ENCODE peak calls at places on chromosome 18, in five cellular contexts. One of them, this sample, is unnamed.
A peak's percentile ranks its signal among the peaks of the same experiment; 100 is the strongest.

GRCh38 chr18:55406374-55407045 is 181.5 kb downstream of the TCF4 start:
- DNase-seq in lower lobe of right lung: no peak
- DNase-seq in SJSA1: no peak
- DNase-seq in H1: no peak
- DNase-seq in MM.1S: no peak
- DNase-seq in this sample: no peak

GRCh38 chr18:11956371-11957308 is 24.7 kb upstream of the IMPA2 start:
- DNase-seq in lower lobe of right lung: no peak
- DNase-seq in SJSA1: no peak
- DNase-seq in H1: no peak
- DNase-seq in MM.1S: no peak
- DNase-seq in this sample: no peak

GRCh38 chr18:40485318-40485717 is 1469.7 kb upstream of the PIK3C3 start:
- DNase-seq in lower lobe of right lung: no peak
- DNase-seq in SJSA1: no peak
- DNase-seq in H1: no peak
- DNase-seq in MM.1S: no peak
- DNase-seq in this sample: no peak

GRCh38 chr18:63079114-63079513 is 240.5 kb downstream of the BCL2 start:
- DNase-seq in lower lobe of right lung: no peak
- DNase-seq in SJSA1: no peak
- DNase-seq in H1: no peak
- DNase-seq in MM.1S: peak; percentile 81
- DNase-seq in this sample: no peak

GRCh38 chr18:46338213-46338612 is 234.0 kb downstream of the HAUS1 start:
- DNase-seq in lower lobe of right lung: no peak
- DNase-seq in SJSA1: no peak
- DNase-seq in H1: no peak
- DNase-seq in MM.1S: no peak
- DNase-seq in this sample: no peak

GRCh38 chr18:73750052-73750451 is 397.6 kb downstream of the FBXO15 start:
- DNase-seq in lower lobe of right lung: no peak
- DNase-seq in SJSA1: no peak
- DNase-seq in H1: no peak
- DNase-seq in MM.1S: no peak
- DNase-seq in this sample: no peak

GRCh38 chr18:12394428-12394827 is 13.3 kb upstream of the PRELID3A start:
- DNase-seq in lower lobe of right lung: no peak
- DNase-seq in SJSA1: no peak
- DNase-seq in H1: peak; percentile 78
- DNase-seq in MM.1S: no peak
- DNase-seq in this sample: no peak

GRCh38 chr18:45621068-45621511 is 5.8 kb downstream of the SLC14A2 start:
- DNase-seq in lower lobe of right lung: no peak
- DNase-seq in SJSA1: peak; percentile 56
- DNase-seq in H1: peak; percentile 56
- DNase-seq in MM.1S: peak; percentile 35
- DNase-seq in this sample: no peak

GRCh38 chr18:13163167-13163927 is 55.2 kb upstream of the LDLRAD4 start:
- DNase-seq in lower lobe of right lung: no peak
- DNase-seq in SJSA1: no peak
- DNase-seq in H1: no peak
- DNase-seq in MM.1S: no peak
- DNase-seq in this sample: no peak

GRCh38 chr18:23972416-23972815 is 42.1 kb upstream of the TTC39C start:
- DNase-seq in lower lobe of right lung: no peak
- DNase-seq in SJSA1: no peak
- DNase-seq in H1: no peak
- DNase-seq in MM.1S: no peak
- DNase-seq in this sample: no peak

GRCh38 chr18:23981369-23981768 is 33.2 kb upstream of the TTC39C start:
- DNase-seq in lower lobe of right lung: no peak
- DNase-seq in SJSA1: no peak
- DNase-seq in H1: no peak
- DNase-seq in MM.1S: no peak
- DNase-seq in this sample: no peak

GRCh38 chr18:23977103-23977502 is 37.5 kb upstream of the TTC39C start:
- DNase-seq in lower lobe of right lung: no peak
- DNase-seq in SJSA1: no peak
- DNase-seq in H1: no peak
- DNase-seq in MM.1S: no peak
- DNase-seq in this sample: no peak

GRCh38 chr18:23982154-23983071 is 32.1 kb upstream of the TTC39C start:
- DNase-seq in lower lobe of right lung: no peak
- DNase-seq in SJSA1: peak; percentile 71
- DNase-seq in H1: no peak
- DNase-seq in MM.1S: no peak
- DNase-seq in this sample: peak; percentile 87

DNA sequence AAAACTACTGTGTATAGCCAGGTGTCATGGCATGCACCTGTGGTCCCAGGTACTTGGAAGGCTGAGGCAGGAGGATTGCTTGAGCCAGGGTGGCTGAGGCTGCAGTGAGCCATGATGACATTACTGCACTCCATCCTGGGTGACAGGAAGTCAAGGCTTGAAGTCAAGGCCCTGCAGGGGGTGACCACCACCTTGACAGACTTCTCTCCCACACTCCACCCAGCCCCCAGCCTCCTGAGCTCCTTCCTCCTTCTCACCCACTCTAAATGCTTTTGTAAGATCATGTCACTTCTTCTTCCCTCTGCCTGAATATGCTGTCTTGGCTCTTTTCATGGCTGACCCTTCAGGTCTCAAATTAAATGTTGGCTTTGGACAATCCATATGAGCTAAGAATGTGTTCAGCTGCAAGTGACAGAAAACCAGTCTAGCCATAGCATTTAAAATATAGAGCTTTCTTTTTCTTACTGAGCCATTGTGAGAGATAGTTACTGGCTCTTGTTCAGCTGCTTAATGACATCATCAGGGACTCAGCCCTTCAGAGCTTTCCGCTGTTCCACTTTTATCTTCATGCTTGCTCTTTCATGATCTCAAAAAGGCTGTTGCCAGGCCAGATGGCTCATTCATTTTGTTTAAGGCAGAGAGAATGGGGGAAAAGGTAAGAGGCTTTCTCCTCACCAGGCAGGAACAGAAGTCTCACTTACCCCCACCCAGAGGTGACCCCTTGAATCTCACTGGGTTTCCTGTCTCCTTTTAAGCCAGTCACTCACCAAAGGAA is 36.7 kb upstream of the TTC39C start:
- DNase-seq in lower lobe of right lung: no peak
- DNase-seq in SJSA1: no peak
- DNase-seq in H1: no peak
- DNase-seq in MM.1S: no peak
- DNase-seq in this sample: no peak
- H3K27ac ChIP-seq in lower lobe of right lung: no peak overlapping the region
- H3K27ac ChIP-seq in SJSA1: no peak overlapping the region
- H3K27ac ChIP-seq in H1: no peak overlapping the region
- H3K27ac ChIP-seq in MM.1S: no peak overlapping the region
- H3K27ac ChIP-seq in this sample: no peak overlapping the region

GRCh38 chr18:49017813-49018552 is 67.2 kb upstream of the SMAD7 start:
- DNase-seq in lower lobe of right lung: peak; percentile 32
- DNase-seq in SJSA1: peak; percentile 38
- DNase-seq in H1: peak; percentile 39
- DNase-seq in MM.1S: no peak
- DNase-seq in this sample: peak; percentile 65

GRCh38 chr18:49019446-49020045 is 68.8 kb upstream of the SMAD7 start:
- DNase-seq in lower lobe of right lung: no peak
- DNase-seq in SJSA1: no peak
- DNase-seq in H1: no peak
- DNase-seq in MM.1S: no peak
- DNase-seq in this sample: no peak

GRCh38 chr18:49020129-49020528 is 69.4 kb upstream of the SMAD7 start:
- DNase-seq in lower lobe of right lung: no peak
- DNase-seq in SJSA1: peak; percentile 40
- DNase-seq in H1: peak; percentile 44
- DNase-seq in MM.1S: no peak
- DNase-seq in this sample: no peak

GRCh38 chr18:49018961-49019445 is 68.2 kb upstream of the SMAD7 start:
- DNase-seq in lower lobe of right lung: no peak
- DNase-seq in SJSA1: peak; percentile 39
- DNase-seq in H1: peak; percentile 44
- DNase-seq in MM.1S: no peak
- DNase-seq in this sample: no peak

GRCh38 chr18:49018553-49018943 is 67.8 kb upstream of the SMAD7 start:
- DNase-seq in lower lobe of right lung: no peak
- DNase-seq in SJSA1: peak; percentile 38
- DNase-seq in H1: no peak
- DNase-seq in MM.1S: no peak
- DNase-seq in this sample: no peak
- H3K27me3 ChIP-seq in lower lobe of right lung: no peaks in the 10 kb centered on the region
- H3K27me3 ChIP-seq in SJSA1: no peaks in the 10 kb centered on the region
- H3K27me3 ChIP-seq in H1: no peaks in the 10 kb centered on the region
- H3K27me3 ChIP-seq in MM.1S: no peaks in the 10 kb centered on the region
- H3K27me3 ChIP-seq in this sample: no peaks in the 10 kb centered on the region

GRCh38 chr18:70338890-70339289 is 50.0 kb downstream of the SOCS6 start:
- DNase-seq in lower lobe of right lung: no peak
- DNase-seq in SJSA1: no peak
- DNase-seq in H1: no peak
- DNase-seq in MM.1S: no peak
- DNase-seq in this sample: no peak

GRCh38 chr18:70339915-70340314 is 51.1 kb downstream of the SOCS6 start:
- DNase-seq in lower lobe of right lung: no peak
- DNase-seq in SJSA1: no peak
- DNase-seq in H1: no peak
- DNase-seq in MM.1S: no peak
- DNase-seq in this sample: no peak

GRCh38 chr18:70335892-70336726 is 47.3 kb downstream of the SOCS6 start:
- DNase-seq in lower lobe of right lung: no peak
- DNase-seq in SJSA1: no peak
- DNase-seq in H1: no peak
- DNase-seq in MM.1S: no peak
- DNase-seq in this sample: no peak

GRCh38 chr18:70334728-70335329 is 46.0 kb downstream of the SOCS6 start:
- DNase-seq in lower lobe of right lung: no peak
- DNase-seq in SJSA1: no peak
- DNase-seq in H1: no peak
- DNase-seq in MM.1S: no peak
- DNase-seq in this sample: no peak

DNA sequence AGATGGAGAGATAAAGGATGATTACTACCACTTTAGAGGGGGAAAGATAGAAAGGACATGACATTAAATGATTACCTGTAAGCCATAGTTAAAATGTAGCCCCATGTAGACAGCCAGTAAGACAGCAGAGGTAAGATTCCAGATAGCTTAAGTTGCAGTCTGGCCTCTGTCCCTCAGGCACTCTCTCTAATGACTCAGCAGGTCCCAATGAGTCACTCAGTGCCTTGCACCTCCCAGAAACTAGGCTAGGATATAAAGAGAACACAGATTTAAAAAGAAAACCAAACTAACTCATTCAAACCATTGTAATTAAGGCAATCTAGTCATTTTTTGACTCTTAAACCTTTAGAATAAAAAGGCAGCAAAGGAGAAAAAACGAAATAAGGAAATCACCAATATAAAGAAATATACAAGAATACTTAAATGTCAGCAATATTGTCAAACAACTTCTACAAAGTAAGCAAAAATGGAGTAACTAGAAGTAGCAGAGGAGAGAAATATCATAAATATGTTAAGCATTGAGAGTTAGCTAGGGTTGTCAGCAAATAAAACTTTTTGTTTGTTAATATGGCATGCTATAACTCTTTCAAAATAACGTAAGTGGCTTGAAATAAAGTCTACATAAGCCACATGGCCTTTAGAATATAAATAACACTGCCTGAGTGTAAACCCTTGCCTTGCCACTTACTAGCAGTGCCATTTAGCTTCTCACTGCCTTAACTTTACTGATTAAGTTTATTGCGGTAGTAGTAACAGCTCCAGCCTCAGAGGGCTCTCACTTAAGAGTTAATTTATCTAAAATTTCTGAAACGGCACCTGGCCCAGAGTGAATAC is 48.5 kb downstream of the SOCS6 start:
- DNase-seq in lower lobe of right lung: no peak
- DNase-seq in SJSA1: peak; percentile 78
- DNase-seq in H1: no peak
- DNase-seq in MM.1S: peak; percentile 10
- DNase-seq in this sample: peak; percentile 51
- H3K4me3 ChIP-seq in lower lobe of right lung: no peak overlapping the region
- H3K4me3 ChIP-seq in SJSA1: no peak overlapping the region
- H3K4me3 ChIP-seq in H1: no peak overlapping the region
- H3K4me3 ChIP-seq in MM.1S: no peak overlapping the region
- H3K4me3 ChIP-seq in this sample: no peak overlapping the region

DNA sequence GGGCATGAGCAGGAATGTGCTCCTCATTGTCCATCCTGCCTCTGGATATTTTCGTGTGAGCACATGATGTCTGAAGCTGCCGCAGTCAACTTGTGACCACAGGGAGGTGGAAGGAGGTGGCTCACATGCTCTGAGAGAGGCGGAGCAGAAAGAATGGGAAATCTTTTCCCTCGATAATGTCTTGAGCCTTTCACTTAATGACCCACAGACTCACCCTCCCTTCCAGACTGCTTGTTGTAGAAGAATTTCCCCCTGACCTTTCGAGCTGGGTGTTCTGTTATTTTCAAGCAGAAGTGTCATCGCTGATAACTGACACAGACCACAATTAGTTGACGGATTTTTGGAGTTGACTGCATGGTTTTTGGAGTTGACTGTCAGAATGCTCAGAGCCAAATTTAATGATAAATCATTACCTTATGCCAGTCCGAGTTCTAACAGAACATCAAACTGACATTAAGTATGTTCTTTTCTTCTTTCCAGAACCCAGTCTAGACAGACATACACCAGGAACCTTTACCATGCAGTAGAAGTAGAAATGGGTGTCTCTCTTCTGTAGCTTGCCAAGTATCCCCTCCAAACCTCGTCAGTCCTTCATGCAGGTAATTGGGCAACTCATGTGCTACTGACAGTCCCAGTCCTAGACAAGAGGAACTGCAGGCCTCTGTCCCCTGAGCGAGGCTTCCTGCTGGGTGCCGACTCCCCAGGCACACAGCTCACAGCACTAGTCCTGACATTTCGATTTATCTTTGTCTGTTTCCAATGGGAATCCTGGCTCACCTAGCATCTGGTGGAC is 29.4 kb upstream of the RTTN start:
- DNase-seq in lower lobe of right lung: no peak
- DNase-seq in SJSA1: no peak
- DNase-seq in H1: no peak
- DNase-seq in MM.1S: no peak
- DNase-seq in this sample: no peak
- H3K27ac ChIP-seq in lower lobe of right lung: peak overlapping the region; percentile 7
- H3K27ac ChIP-seq in SJSA1: no peak overlapping the region
- H3K27ac ChIP-seq in H1: no peak overlapping the region
- H3K27ac ChIP-seq in MM.1S: no peak overlapping the region
- H3K27ac ChIP-seq in this sample: no peak overlapping the region

GRCh38 chr18:37546023-37546537 is 19.5 kb downstream of the CELF4 start:
- DNase-seq in lower lobe of right lung: no peak
- DNase-seq in SJSA1: no peak
- DNase-seq in H1: no peak
- DNase-seq in MM.1S: no peak
- DNase-seq in this sample: no peak

GRCh38 chr18:37545461-37545860 is 20.1 kb downstream of the CELF4 start:
- DNase-seq in lower lobe of right lung: no peak
- DNase-seq in SJSA1: no peak
- DNase-seq in H1: no peak
- DNase-seq in MM.1S: no peak
- DNase-seq in this sample: peak; percentile 55

GRCh38 chr18:37543321-37543720 is 22.3 kb downstream of the CELF4 start:
- DNase-seq in lower lobe of right lung: no peak
- DNase-seq in SJSA1: no peak
- DNase-seq in H1: no peak
- DNase-seq in MM.1S: no peak
- DNase-seq in this sample: peak; percentile 51

GRCh38 chr18:37544196-37544595 is 21.4 kb downstream of the CELF4 start:
- DNase-seq in lower lobe of right lung: no peak
- DNase-seq in SJSA1: no peak
- DNase-seq in H1: no peak
- DNase-seq in MM.1S: no peak
- DNase-seq in this sample: no peak

GRCh38 chr18:37544713-37545112 is 20.9 kb downstream of the CELF4 start:
- DNase-seq in lower lobe of right lung: no peak
- DNase-seq in SJSA1: no peak
- DNase-seq in H1: no peak
- DNase-seq in MM.1S: no peak
- DNase-seq in this sample: peak; percentile 19
- H3K27me3 ChIP-seq in lower lobe of right lung: peaks cover 13% of the 10 kb centered on the region
- H3K27me3 ChIP-seq in SJSA1: peaks cover 5% of the 10 kb centered on the region
- H3K27me3 ChIP-seq in H1: no peaks in the 10 kb centered on the region
- H3K27me3 ChIP-seq in MM.1S: no peaks in the 10 kb centered on the region
- H3K27me3 ChIP-seq in this sample: no peaks in the 10 kb centered on the region